ENCODE peak calls at places on chromosomes 3 and 15, in eight cellular contexts. U is NCI-H2029; M is WTC11; H is cardiac muscle cell; E is stimulated activated CD4-positive, alpha-beta T cell treated with anti-CD3 and anti-CD28 coated beads, Interleukin-15, amount 100 ng/mL, for 1 hour; C is right lobe of liver; D is LNCaP clone FGC; L is astrocyte of the spinal cord. I is an unnamed sample.

GRCh38 chr15:99605990-99606389 is 40.2 kb downstream of the MEF2A start:
- DNase-seq in H (no peak), L (no peak), C (no peak), M (no peak), U (no peak), D (no peak), E (no peak), I (no peak)

GRCh38 chr3:129348734-129349133 is 70.1 kb downstream of the HMCES start:
- DNase-seq in E (no peak), H (no peak), C (no peak), M (no peak), U (no peak), L (no peak), D (no peak), I (no peak)

GRCh38 chr3:153221748-153222162 is 59.7 kb downstream of the RAP2B start:
- DNase-seq in L (peak), U (no peak), C (peak), D (no peak), M (no peak), E (peak), H (peak), I (peak)

GRCh38 chr15:31230630-31231485 is 95.8 kb upstream of the KLF13 start:
- DNase-seq in M (no peak), L (no peak), E (no peak), U (no peak), C (no peak), D (no peak), H (no peak), I (no peak)

GRCh38 chr15:88776646-88777045 is 26.6 kb upstream of the ACAN start:
- DNase-seq in U (no peak), H (no peak), D (no peak), C (no peak), M (no peak), E (no peak), L (no peak), I (no peak)

GRCh38 chr15:63407612-63408011 is 26.0 kb upstream of the CA12 start:
- DNase-seq in H (no peak), L (no peak), C (no peak), M (no peak), U (peak), D (peak), E (no peak), I (no peak)

GRCh38 chr15:63042879-63043340 is 363 bp downstream of the TPM1 start:
- DNase-seq in H (no peak), U (no peak), L (no peak), E (no peak), D (no peak), M (no peak), C (no peak), I (no peak)

GRCh38 chr3:56302417-56302816 is 165.8 kb downstream of the ERC2 start:
- DNase-seq in M (no peak), H (peak), L (no peak), U (no peak), C (no peak), E (no peak), D (no peak), I (no peak)

GRCh38 chr15:91047545-91048199 is 25.3 kb upstream of the VPS33B start:
- DNase-seq in M (no peak), H (no peak), U (no peak), C (no peak), L (peak), E (no peak), D (no peak), I (no peak)